ENCODE peak calls at places on chromosomes 5 and 9, in nine cellular contexts. Z is M059J; D is A549; M is Daoy; W is activated CD4-positive, alpha-beta T cell treated with anti-CD3 and anti-CD28 coated beads, Interleukin-2, amount 10 ng/mL, durations not matched to agents 24 days and 14 days; X is hypothalamus; K is hepatic stellate cell; U is WTC11; T is stimulated activated CD8-positive, alpha-beta memory T cell treated with anti-CD3 and anti-CD28 coated beads, Interleukin-7, amount 100 ng/mL, for 1 hour. A is an unnamed sample.
A peak's percentile ranks its signal among the peaks of the same experiment; 100 is the strongest.

GRCh38 chr9:71990466-71990865 is 69.9 kb downstream of the C9orf57 start:
- DNase-seq in D (no peak), W (no peak), Z (peak; percentile 96), K (no peak), U (no peak), X (no peak), M (peak; percentile 44), T (no peak), A (peak; percentile 7)

GRCh38 chr5:68012429-68012828 is 203.1 kb upstream of the PIK3R1 start:
- DNase-seq in M (no peak), U (no peak), D (no peak), W (no peak), T (no peak), X (no peak), Z (peak; percentile 7), K (no peak), A (peak; percentile 77)

GRCh38 chr9:88085481-88085880 is 52.8 kb downstream of the SPATA31C2 start:
- DNase-seq in T (no peak), Z (peak; percentile 77), W (no peak), D (no peak), K (no peak), M (peak; percentile 23), U (no peak), X (no peak), A (no peak)

GRCh38 chr5:109805882-109806281 is 116.2 kb downstream of the MAN2A1 start:
- DNase-seq in T (no peak), Z (no peak), W (no peak), U (peak; percentile 25), X (no peak), D (no peak), K (no peak), M (no peak), A (no peak)

GRCh38 chr5:127959152-127959764 is 124.3 kb upstream of the SLC12A2 start:
- DNase-seq in D (peak; percentile 85), M (peak; percentile 92), X (no peak), T (no peak), W (no peak), U (no peak), K (no peak), Z (peak; percentile 90), A (peak; percentile 87)

GRCh38 chr9:124618476-124618875 is 111.3 kb upstream of the NR5A1 start:
- DNase-seq in D (peak; percentile 9), T (no peak), U (no peak), W (no peak), M (peak; percentile 65), Z (peak; percentile 79), K (no peak), X (no peak), A (peak; percentile 33)

GRCh38 chr9:122264360-122265264 is at the start of the genes MRRF and RBM18:
- DNase-seq in X (peak; percentile 82), T (peak; percentile 83), Z (peak; percentile 90), K (peak; percentile 87), M (peak; percentile 98), W (peak; percentile 98), D (peak; percentile 95), U (peak; percentile 93), A (peak; percentile 90)

GRCh38 chr5:160628295-160629006 is 206.8 kb downstream of the PTTG1 start:
- DNase-seq in W (no peak), Z (no peak), K (no peak), U (no peak), T (no peak), D (no peak), M (no peak), X (no peak), A (no peak)

GRCh38 chr5:123882946-123883345 is 371.0 kb downstream of the CSNK1G3 start:
- DNase-seq in Z (peak; percentile 30), D (no peak), X (no peak), U (no peak), K (no peak), M (peak; percentile 19), W (no peak), T (no peak), A (peak; percentile 8)

GRCh38 chr5:129945779-129946270 is 41.6 kb downstream of the CHSY3 start:
- DNase-seq in M (no peak), U (no peak), Z (no peak), W (no peak), K (no peak), T (no peak), X (no peak), D (no peak), A (peak; percentile 13)

GRCh38 chr5:54109931-54110330 is 200.4 kb downstream of the ARL15 start:
- DNase-seq in W (no peak), T (no peak), M (no peak), Z (no peak), D (no peak), K (no peak), U (no peak), X (no peak), A (no peak)

GRCh38 chr9:76720245-76720644 is 44.0 kb upstream of the PCA3 start:
- DNase-seq in M (no peak), T (no peak), U (no peak), D (no peak), X (no peak), W (no peak), Z (no peak), K (no peak), A (no peak)

GRCh38 chr9:69325409-69326212 is 596 bp downstream of the ENTREP1 start:
- DNase-seq in X (no peak), Z (no peak), D (no peak), K (no peak), U (peak; percentile 58), T (no peak), W (no peak), M (peak; percentile 35), A (peak; percentile 12)

GRCh38 chr9:114662081-114662989 is 4.7 kb upstream of the TEX53 start:
- DNase-seq in M (peak; percentile 62), T (peak; percentile 39), K (peak; percentile 74), X (peak; percentile 20), D (peak; percentile 33), W (peak; percentile 91), Z (peak; percentile 46), U (peak; percentile 85), A (peak; percentile 54)

GRCh38 chr9:18296702-18297531 is 177.0 kb upstream of the ADAMTSL1 start:
- DNase-seq in Z (peak; percentile 43), W (no peak), T (no peak), X (no peak), M (no peak), K (peak; percentile 30), U (no peak), D (no peak), A (peak; percentile 76)

GRCh38 chr9:127980056-127980705 is 608 bp downstream of the EEIG1 start:
- DNase-seq in Z (peak; percentile 38), K (no peak), T (no peak), X (peak; percentile 60), W (peak; percentile 89), M (peak; percentile 61), U (peak; percentile 63), D (no peak), A (peak; percentile 28)

GRCh38 chr5:74722271-74722670 is 37.2 kb downstream of the HEXB start:
- DNase-seq in W (no peak), D (no peak), X (no peak), U (no peak), T (no peak), K (no peak), M (no peak), Z (no peak), A (no peak)

GRCh38 chr9:93052791-93053540 is 5.5 kb upstream of the SUSD3 start:
- DNase-seq in M (no peak), Z (no peak), W (no peak), D (no peak), T (no peak), U (peak; percentile 36), X (no peak), K (no peak), A (no peak)

GRCh38 chr5:18553269-18553668 is 919.0 kb downstream of the TAF11L14 start:
- DNase-seq in W (no peak), M (peak; percentile 75), X (no peak), U (no peak), Z (peak; percentile 88), D (peak; percentile 54), T (no peak), K (no peak), A (no peak)

GRCh38 chr5:149563461-149563860 is 12.2 kb upstream of the CSNK1A1 start:
- DNase-seq in X (no peak), M (peak; percentile 7), K (peak; percentile 37), U (no peak), Z (peak; percentile 44), W (no peak), T (no peak), D (no peak), A (peak; percentile 78)

GRCh38 chr5:43192558-43193170 is 639 bp downstream of the NIM1K start:
- DNase-seq in T (no peak), U (no peak), K (peak; percentile 24), D (no peak), X (peak; percentile 17), Z (peak; percentile 32), M (peak; percentile 17), W (peak; percentile 81), A (peak; percentile 37)

GRCh38 chr9:106929471-106930198 is 66.7 kb downstream of the ZNF462 start:
- DNase-seq in M (no peak), D (no peak), Z (no peak), W (no peak), X (no peak), K (no peak), T (no peak), U (no peak), A (peak; percentile 33)

GRCh38 chr5:139982157-139982974 is 60.7 kb downstream of the NRG2 start:
- DNase-seq in D (no peak), U (no peak), M (peak; percentile 41), Z (peak; percentile 59), W (no peak), K (no peak), X (no peak), T (no peak), A (peak; percentile 88)

A was measured in EH.